ENCODE peak calls at places on chromosomes 16 and 17, in seven cellular contexts. One of them, this sample, is unnamed.

GRCh38 chr17:5785343-5785742 is 201.0 kb upstream of the NLRP1 start:
- DNase-seq in HepG2: no peak
- DNase-seq in GM12878: peak; percentile 33
- DNase-seq in WTC11: no peak
- DNase-seq in H1: no peak
- DNase-seq in K562: no peak
- DNase-seq in HEK293T: no peak
- DNase-seq in this sample: no peak

GRCh38 chr16:68404736-68405345 is 43.5 kb downstream of the SMPD3 start:
- DNase-seq in WTC11: no peak
- DNase-seq in H1: no peak
- DNase-seq in HepG2: no peak
- DNase-seq in K562: no peak
- DNase-seq in GM12878: no peak
- DNase-seq in HEK293T: no peak
- DNase-seq in this sample: no peak

GRCh38 chr17:55561316-55561972 is 50.2 kb upstream of the SMIM36 start:
- DNase-seq in K562: no peak
- DNase-seq in H1: no peak
- DNase-seq in HEK293T: no peak
- DNase-seq in WTC11: no peak
- DNase-seq in HepG2: no peak
- DNase-seq in GM12878: no peak
- DNase-seq in this sample: no peak

GRCh38 chr16:31429314-31429713 is 1.2 kb upstream of the COX6A2 start:
- DNase-seq in HEK293T: no peak
- DNase-seq in HepG2: no peak
- DNase-seq in K562: no peak
- DNase-seq in H1: no peak
- DNase-seq in WTC11: no peak
- DNase-seq in GM12878: no peak
- DNase-seq in this sample: no peak

GRCh38 chr16:90016339-90016950 is 2.8 kb downstream of the DBNDD1 start:
- DNase-seq in GM12878: no peak
- DNase-seq in H1: no peak
- DNase-seq in WTC11: no peak
- DNase-seq in HepG2: no peak
- DNase-seq in K562: no peak
- DNase-seq in HEK293T: no peak
- DNase-seq in this sample: no peak

GRCh38 chr16:14509675-14510132 is 120.4 kb downstream of the PARN start:
- DNase-seq in WTC11: no peak
- DNase-seq in K562: no peak
- DNase-seq in H1: no peak
- DNase-seq in HepG2: no peak
- DNase-seq in GM12878: no peak
- DNase-seq in HEK293T: no peak
- DNase-seq in this sample: no peak

GRCh38 chr16:66408181-66409048 is 18.7 kb upstream of the BEAN1 start:
- DNase-seq in GM12878: no peak
- DNase-seq in HEK293T: no peak
- DNase-seq in WTC11: no peak
- DNase-seq in H1: no peak
- DNase-seq in K562: no peak
- DNase-seq in HepG2: peak; percentile 93
- DNase-seq in this sample: peak; percentile 60

GRCh38 chr16:85123891-85124635 is 11.8 kb upstream of the CIBAR2 start:
- DNase-seq in K562: no peak
- DNase-seq in WTC11: peak; percentile 29
- DNase-seq in HepG2: no peak
- DNase-seq in GM12878: no peak
- DNase-seq in HEK293T: no peak
- DNase-seq in H1: peak; percentile 47
- DNase-seq in this sample: no peak

GRCh38 chr16:66695935-66696668 is 441 bp downstream of the CMTM4 start:
- DNase-seq in K562: peak; percentile 75
- DNase-seq in WTC11: peak; percentile 61
- DNase-seq in HepG2: no peak
- DNase-seq in H1: no peak
- DNase-seq in GM12878: no peak
- DNase-seq in HEK293T: no peak
- DNase-seq in this sample: no peak

GRCh38 chr16:2237076-2237551 is 870 bp downstream of the DNASE1L2 start:
- DNase-seq in GM12878: no peak
- DNase-seq in K562: no peak
- DNase-seq in HepG2: no peak
- DNase-seq in HEK293T: no peak
- DNase-seq in H1: no peak
- DNase-seq in WTC11: no peak
- DNase-seq in this sample: no peak

GRCh38 chr17:19249681-19250080 is 12.5 kb downstream of the EPN2 start:
- DNase-seq in GM12878: no peak
- DNase-seq in HepG2: no peak
- DNase-seq in WTC11: no peak
- DNase-seq in HEK293T: no peak
- DNase-seq in H1: no peak
- DNase-seq in K562: no peak
- DNase-seq in this sample: no peak

GRCh38 chr16:72434159-72434558 is 262.2 kb upstream of the PMFBP1 start:
- DNase-seq in HepG2: no peak
- DNase-seq in WTC11: no peak
- DNase-seq in GM12878: no peak
- DNase-seq in HEK293T: no peak
- DNase-seq in K562: no peak
- DNase-seq in H1: no peak
- DNase-seq in this sample: peak; percentile 43

GRCh38 chr17:2924211-2924610 is 128.0 kb downstream of the RAP1GAP2 start:
- DNase-seq in HEK293T: no peak
- DNase-seq in K562: no peak
- DNase-seq in H1: no peak
- DNase-seq in GM12878: no peak
- DNase-seq in HepG2: no peak
- DNase-seq in WTC11: peak; percentile 36
- DNase-seq in this sample: no peak

GRCh38 chr17:33200587-33200986 is 92.5 kb downstream of the ASIC2 start:
- DNase-seq in WTC11: peak; percentile 17
- DNase-seq in H1: no peak
- DNase-seq in GM12878: no peak
- DNase-seq in K562: peak; percentile 30
- DNase-seq in HEK293T: peak; percentile 18
- DNase-seq in HepG2: no peak
- DNase-seq in this sample: no peak

GRCh38 chr17:45283711-45284110 is 21.8 kb upstream of the SPATA32 start:
- DNase-seq in K562: no peak
- DNase-seq in HepG2: no peak
- DNase-seq in WTC11: no peak
- DNase-seq in HEK293T: no peak
- DNase-seq in GM12878: no peak
- DNase-seq in H1: no peak
- DNase-seq in this sample: no peak

GRCh38 chr17:27489045-27489715 is 32.9 kb downstream of the KSR1 start:
- DNase-seq in HEK293T: no peak
- DNase-seq in GM12878: no peak
- DNase-seq in H1: no peak
- DNase-seq in HepG2: no peak
- DNase-seq in K562: no peak
- DNase-seq in WTC11: no peak
- DNase-seq in this sample: no peak

GRCh38 chr17:61400058-61400785 is 579 bp downstream of the TBX2 start:
- DNase-seq in K562: no peak
- DNase-seq in GM12878: no peak
- DNase-seq in HepG2: no peak
- DNase-seq in WTC11: peak; percentile 39
- DNase-seq in H1: no peak
- DNase-seq in HEK293T: peak; percentile 58
- DNase-seq in this sample: no peak

GRCh38 chr16:1614226-1615102 is 2.3 kb downstream of the CRAMP1 start:
- DNase-seq in WTC11: peak; percentile 38
- DNase-seq in K562: peak; percentile 65
- DNase-seq in HepG2: no peak
- DNase-seq in HEK293T: peak; percentile 49
- DNase-seq in H1: no peak
- DNase-seq in GM12878: no peak
- DNase-seq in this sample: no peak

GRCh38 chr16:82344157-82344556 is 174.1 kb upstream of the MPHOSPH6 start:
- DNase-seq in HEK293T: peak; percentile 18
- DNase-seq in WTC11: peak; percentile 27
- DNase-seq in K562: no peak
- DNase-seq in H1: no peak
- DNase-seq in GM12878: no peak
- DNase-seq in HepG2: peak; percentile 26
- DNase-seq in this sample: no peak

GRCh38 chr17:54007855-54008254 is 185.1 kb downstream of the KIF2B start:
- DNase-seq in K562: no peak
- DNase-seq in GM12878: no peak
- DNase-seq in HepG2: no peak
- DNase-seq in WTC11: no peak
- DNase-seq in HEK293T: no peak
- DNase-seq in H1: no peak
- DNase-seq in this sample: no peak

GRCh38 chr17:54013117-54013516 is 190.4 kb downstream of the KIF2B start:
- DNase-seq in H1: no peak
- DNase-seq in HepG2: no peak
- DNase-seq in GM12878: no peak
- DNase-seq in WTC11: no peak
- DNase-seq in K562: no peak
- DNase-seq in HEK293T: no peak
- DNase-seq in this sample: no peak

DNA sequence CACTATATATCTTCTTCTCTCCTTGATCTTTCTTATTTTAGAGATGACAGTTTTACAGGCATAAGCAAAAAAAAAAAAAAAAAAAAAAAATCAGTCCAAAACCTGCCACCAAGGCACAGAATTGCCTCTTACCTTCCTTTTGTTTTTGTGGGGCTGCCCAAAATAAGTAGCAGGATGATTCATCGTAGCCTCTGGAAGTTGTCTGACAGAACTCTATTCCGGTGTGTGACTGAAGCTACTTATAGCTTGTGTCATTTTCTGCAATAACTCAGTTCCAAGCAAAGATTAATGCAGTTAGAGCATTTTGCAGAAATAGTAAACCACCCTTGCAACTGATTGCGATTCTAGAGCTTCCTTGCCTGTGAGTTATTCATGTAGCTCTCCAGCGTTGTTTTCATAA is 186.8 kb downstream of the KIF2B start:
- DNase-seq in HEK293T: no peak
- DNase-seq in HepG2: no peak
- DNase-seq in GM12878: no peak
- DNase-seq in WTC11: no peak
- DNase-seq in H1: no peak
- DNase-seq in K562: no peak
- DNase-seq in this sample: no peak
- TF ChIP-seq SP1 in HEK293T: no peak
- TF ChIP-seq SP1 in HepG2: no peak
- TF ChIP-seq SP1 in GM12878: no peak
- TF ChIP-seq SP1 in WTC11: no peak
- TF ChIP-seq SP1 in H1: no peak
- TF ChIP-seq SP1 in K562: no peak
- TF ChIP-seq SP1 in this sample: no peak

GRCh38 chr17:40722146-40722720 is 18.7 kb upstream of the KRT24 start:
- DNase-seq in K562: no peak
- DNase-seq in GM12878: no peak
- DNase-seq in HEK293T: no peak
- DNase-seq in H1: no peak
- DNase-seq in HepG2: no peak
- DNase-seq in WTC11: no peak
- DNase-seq in this sample: no peak

GRCh38 chr17:40714473-40714872 is 10.9 kb upstream of the KRT24 start:
- DNase-seq in H1: no peak
- DNase-seq in HEK293T: no peak
- DNase-seq in K562: no peak
- DNase-seq in GM12878: no peak
- DNase-seq in WTC11: no peak
- DNase-seq in HepG2: no peak
- DNase-seq in this sample: no peak

GRCh38 chr17:40720904-40721303 is 17.4 kb upstream of the KRT24 start:
- DNase-seq in HepG2: no peak
- DNase-seq in HEK293T: no peak
- DNase-seq in WTC11: no peak
- DNase-seq in GM12878: no peak
- DNase-seq in K562: no peak
- DNase-seq in H1: no peak
- DNase-seq in this sample: no peak

GRCh38 chr17:40717776-40718175 is 14.2 kb upstream of the KRT24 start:
- DNase-seq in H1: no peak
- DNase-seq in WTC11: no peak
- DNase-seq in K562: no peak
- DNase-seq in HepG2: no peak
- DNase-seq in HEK293T: no peak
- DNase-seq in GM12878: no peak
- DNase-seq in this sample: no peak

GRCh38 chr17:40718904-40719303 is 15.4 kb upstream of the KRT24 start:
- DNase-seq in WTC11: no peak
- DNase-seq in GM12878: no peak
- DNase-seq in H1: no peak
- DNase-seq in HepG2: no peak
- DNase-seq in K562: no peak
- DNase-seq in HEK293T: no peak
- DNase-seq in this sample: no peak
- TF ChIP-seq SP1 in WTC11: no peak
- TF ChIP-seq SP1 in GM12878: no peak
- TF ChIP-seq SP1 in H1: no peak
- TF ChIP-seq SP1 in HepG2: no peak
- TF ChIP-seq SP1 in K562: no peak
- TF ChIP-seq SP1 in HEK293T: no peak
- TF ChIP-seq SP1 in this sample: no peak

GRCh38 chr17:8470447-8471047 is 34.9 kb downstream of the NDEL1 start:
- DNase-seq in GM12878: no peak
- DNase-seq in H1: no peak
- DNase-seq in K562: no peak
- DNase-seq in WTC11: no peak
- DNase-seq in HepG2: no peak
- DNase-seq in HEK293T: no peak
- DNase-seq in this sample: no peak
- TF ChIP-seq SP1 in GM12878: no peak
- TF ChIP-seq SP1 in H1: no peak
- TF ChIP-seq SP1 in K562: no peak
- TF ChIP-seq SP1 in WTC11: no peak
- TF ChIP-seq SP1 in HepG2: no peak
- TF ChIP-seq SP1 in HEK293T: no peak
- TF ChIP-seq SP1 in this sample: no peak

DNA sequence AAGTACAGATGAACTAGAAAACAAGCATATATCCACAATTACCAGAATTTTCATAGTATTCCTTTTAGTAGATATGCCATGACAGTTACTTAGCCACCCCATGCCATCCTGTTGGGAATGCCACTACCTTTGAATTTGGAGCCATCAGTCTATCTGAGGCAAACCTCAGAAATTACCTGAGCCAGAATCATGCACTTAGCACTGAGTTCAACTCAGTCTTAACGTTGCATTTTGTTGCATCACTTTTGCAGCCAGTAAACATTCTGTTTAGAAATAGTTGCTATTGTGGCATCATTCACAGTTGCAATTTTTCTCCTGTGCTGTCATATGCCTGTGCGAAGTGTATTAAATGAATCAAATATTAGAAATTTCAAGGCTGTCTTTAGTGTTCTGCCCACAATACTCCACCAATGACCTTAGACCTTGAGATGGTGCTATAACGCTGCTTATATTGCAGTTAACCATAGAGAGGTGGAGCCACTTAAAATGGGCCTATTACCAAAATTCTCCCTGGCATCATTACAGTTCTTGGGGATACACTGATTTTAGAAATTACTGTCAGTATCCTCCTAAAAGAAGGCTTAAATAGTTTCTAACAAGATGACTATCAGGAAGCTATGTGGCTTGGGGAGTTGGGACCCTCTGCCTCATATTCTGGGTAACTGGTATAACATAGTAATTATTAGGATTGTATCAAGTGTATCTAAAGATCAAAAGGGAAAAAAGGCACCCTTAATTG is 11.1 kb downstream of the PTRH2 start:
- DNase-seq in K562: no peak
- DNase-seq in HEK293T: no peak
- DNase-seq in WTC11: no peak
- DNase-seq in H1: no peak
- DNase-seq in HepG2: no peak
- DNase-seq in GM12878: no peak
- DNase-seq in this sample: no peak
- TF ChIP-seq SP1 in K562: no peak
- TF ChIP-seq SP1 in HEK293T: no peak
- TF ChIP-seq SP1 in WTC11: no peak
- TF ChIP-seq SP1 in H1: no peak
- TF ChIP-seq SP1 in HepG2: no peak
- TF ChIP-seq SP1 in GM12878: no peak
- TF ChIP-seq SP1 in this sample: peak; percentile 34